ENCODE peak calls at places on chromosomes 7 and 10, in five cellular contexts. C is left ventricle myocardium inferior, B is WERI-Rb-1, K is colonic mucosa, Z is nephron progenitor cell. R is an unnamed sample.

GRCh38 chr10:36096571-36096970 is 454.5 kb upstream of the FZD8 start:
- DNase-seq in C (no peak), B (no peak), Z (no peak), K (no peak), R (no peak)

GRCh38 chr10:132554053-132554990 is 16.7 kb downstream of the INPP5A start:
- DNase-seq in C (no peak), Z (no peak), B (no peak), K (no peak), R (peak)

GRCh38 chr7:101363734-101364374 is 1.2 kb downstream of the COL26A1 start:
- DNase-seq in K (peak), C (peak), Z (peak), B (peak), R (peak)

GRCh38 chr10:91596821-91597396 is 36.0 kb downstream of the PPP1R3C start:
- DNase-seq in Z (no peak), C (no peak), K (no peak), B (no peak), R (no peak)

GRCh38 chr7:38932509-38933168 is 23.6 kb upstream of the VPS41 start:
- DNase-seq in Z (peak), K (peak), C (peak), B (peak), R (peak)

GRCh38 chr10:74922921-74923320 is 96.5 kb downstream of the KAT6B start:
- DNase-seq in B (no peak), Z (no peak), K (no peak), C (no peak), R (no peak)

GRCh38 chr10:37434091-37434490 is 308.7 kb downstream of the ANKRD30A start:
- DNase-seq in K (no peak), B (no peak), Z (no peak), C (no peak), R (no peak)

GRCh38 chr7:55063633-55064032 is 44.8 kb downstream of the EGFR start:
- DNase-seq in B (no peak), Z (no peak), K (no peak), C (no peak), R (no peak)

GRCh38 chr10:5609952-5610616 is 56.3 kb downstream of the ASB13 start:
- DNase-seq in C (no peak), B (no peak), Z (no peak), K (peak), R (no peak)

GRCh38 chr10:52526251-52526823 is 212.3 kb downstream of the DKK1 start:
- DNase-seq in K (no peak), C (no peak), Z (no peak), B (no peak), R (no peak)

GRCh38 chr10:35979116-35979515 is 337.0 kb upstream of the FZD8 start:
- DNase-seq in C (no peak), Z (no peak), K (no peak), B (no peak), R (no peak)

GRCh38 chr10:29895436-29895835 is 163.9 kb downstream of the JCAD start:
- DNase-seq in C (peak), B (peak), K (peak), Z (no peak), R (no peak)

GRCh38 chr7:141640239-141640840 is 61.6 kb downstream of the DENND11 start:
- DNase-seq in C (no peak), Z (no peak), K (no peak), B (no peak), R (no peak)

GRCh38 chr10:49433069-49433468 is 37.2 kb upstream of the DRGX start:
- DNase-seq in K (no peak), C (no peak), Z (no peak), B (no peak), R (no peak)

GRCh38 chr7:82443801-82444219 is 233 bp upstream of the CACNA2D1 start:
- DNase-seq in K (peak), Z (peak), B (peak), C (peak), R (peak)

DNA sequence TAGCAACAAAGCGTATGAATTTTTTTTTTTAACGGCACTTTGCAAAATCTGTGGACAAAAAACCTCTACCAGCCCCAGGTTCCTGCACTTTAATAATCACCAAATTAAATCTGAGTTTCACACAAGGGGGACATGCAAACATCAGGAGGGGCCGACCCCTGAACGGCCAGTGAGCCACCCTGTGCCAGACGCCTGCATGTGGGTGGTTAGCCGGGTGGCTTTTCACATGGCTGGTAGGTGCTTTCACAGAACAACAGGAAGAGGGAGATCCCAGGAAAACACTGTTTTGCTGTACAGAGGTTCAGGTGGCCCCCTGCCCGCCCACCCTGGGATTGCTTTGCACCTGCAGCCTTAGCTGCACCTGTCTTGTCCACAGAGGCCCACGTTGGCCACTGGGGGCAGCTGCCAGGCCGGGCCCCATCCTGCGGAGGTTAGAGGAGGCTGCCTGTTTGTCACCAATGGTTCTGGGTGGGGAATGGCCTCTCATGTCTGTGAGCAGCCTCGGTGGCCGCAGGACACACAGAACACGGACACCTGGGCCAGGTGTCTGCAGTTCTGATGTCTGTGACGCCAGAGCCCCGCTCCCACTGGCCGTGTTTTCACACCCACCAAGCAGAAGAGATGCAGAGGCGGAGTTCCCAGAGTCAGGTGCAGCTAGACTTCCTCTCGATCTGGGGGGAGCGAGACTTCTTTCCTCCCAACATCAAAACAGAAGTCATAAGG is 107.7 kb downstream of the FAM53B start:
- DNase-seq in C (no peak), B (no peak), K (no peak), Z (no peak), R (no peak)
- TF ChIP-seq CTCF in C (no peak), B (peak), K (no peak), Z (no peak), R (no peak)

DNA sequence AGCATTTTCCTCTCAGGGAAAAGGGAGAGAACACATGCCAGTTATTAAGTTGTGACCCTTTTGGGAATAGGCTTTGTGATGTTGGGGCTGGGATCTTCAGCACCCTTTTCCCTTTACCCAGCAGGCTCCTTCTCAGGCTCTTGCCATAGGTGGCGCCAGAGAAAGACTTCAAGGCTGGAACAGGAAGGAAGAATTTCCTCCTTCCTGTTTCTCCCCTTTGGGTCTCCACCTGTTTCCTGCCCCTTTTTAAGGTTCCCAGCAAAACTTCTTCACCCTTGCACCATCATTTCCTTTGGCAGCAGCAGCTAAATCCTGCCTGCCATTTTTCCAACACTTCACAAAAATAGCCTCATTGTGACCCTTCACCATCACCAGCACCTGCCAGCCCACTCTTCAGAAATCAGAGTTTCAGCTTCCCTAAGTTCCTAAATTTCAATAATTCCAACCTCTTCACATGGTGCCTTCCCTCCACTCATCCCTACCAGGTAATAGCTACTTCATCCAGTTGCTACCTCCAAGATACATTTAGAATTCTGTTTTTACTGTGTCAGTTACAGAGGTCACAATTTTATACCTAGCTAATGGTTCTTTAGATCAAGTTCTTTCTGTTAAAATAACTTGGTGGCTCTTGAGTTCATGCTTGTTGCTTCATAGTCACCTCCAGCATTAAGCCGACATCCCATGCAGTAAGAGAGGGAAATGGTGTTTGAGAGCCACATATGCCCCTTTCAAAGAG is 22.4 kb upstream of the FOXK1 start:
- DNase-seq in C (no peak), B (peak), Z (no peak), K (no peak), R (no peak)
- TF ChIP-seq CTCF in C (no peak), B (peak), Z (no peak), K (no peak), R (no peak)

GRCh38 chr7:8215648-8216047 is 46.3 kb downstream of the ICA1 start:
- DNase-seq in Z (no peak), K (no peak), B (no peak), C (no peak), R (no peak)

GRCh38 chr7:8220376-8221106 is 41.4 kb downstream of the ICA1 start:
- DNase-seq in K (no peak), C (no peak), B (no peak), Z (no peak), R (no peak)

GRCh38 chr7:8216291-8216690 is 45.7 kb downstream of the ICA1 start:
- DNase-seq in K (no peak), Z (no peak), B (no peak), C (no peak), R (no peak)

GRCh38 chr7:8214162-8214897 is 47.6 kb downstream of the ICA1 start:
- DNase-seq in Z (no peak), C (no peak), K (no peak), B (no peak), R (no peak)

DNA sequence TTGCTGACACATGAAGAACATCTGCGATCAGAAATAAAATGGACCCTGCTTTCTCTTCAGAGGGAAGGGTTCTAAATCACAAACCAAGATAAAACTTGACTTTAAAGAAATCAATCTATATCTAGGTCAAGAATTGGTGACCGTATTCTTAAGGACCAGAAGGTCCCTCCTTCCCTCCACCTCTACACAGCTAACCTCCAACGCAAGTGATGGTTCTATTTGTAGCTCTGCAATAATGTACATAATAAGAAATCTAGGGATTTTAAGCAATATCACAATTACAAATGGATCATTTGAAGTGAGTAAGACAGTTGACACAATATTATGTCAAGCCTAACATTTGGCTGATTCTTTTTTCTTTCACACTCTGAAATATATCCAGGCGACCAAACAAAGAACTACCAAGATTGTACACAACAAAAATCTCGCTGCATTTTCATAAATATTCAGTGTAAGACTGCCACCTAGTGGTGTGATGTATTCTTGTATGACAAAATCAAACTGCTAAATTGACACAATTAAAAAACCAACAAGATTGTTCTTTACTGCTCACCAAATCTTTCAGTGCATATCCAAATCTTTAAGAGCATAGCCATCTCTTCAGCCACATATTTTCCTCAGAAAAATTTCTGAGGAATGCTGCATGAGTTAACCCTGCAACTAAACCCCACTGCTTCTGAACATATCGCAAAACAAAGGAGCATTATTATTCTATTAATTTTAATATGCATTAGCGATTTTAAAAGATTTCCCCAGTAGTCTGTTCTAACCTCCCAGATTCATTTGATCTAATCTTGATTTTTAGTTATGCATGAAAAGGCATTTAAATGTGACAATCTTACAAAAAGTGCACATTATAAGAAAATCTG is 44.5 kb downstream of the ICA1 start:
- DNase-seq in Z (peak), B (no peak), C (no peak), K (peak), R (peak)
- TF ChIP-seq CTCF in Z (peak), B (peak), C (peak), K (peak), R (peak)

GRCh38 chr10:80471715-80472233 is 17.7 kb downstream of the TSPAN14 start:
- DNase-seq in Z (no peak), B (no peak), C (no peak), K (no peak), R (no peak)

GRCh38 chr10:80472234-80473095 is 18.4 kb downstream of the TSPAN14 start:
- DNase-seq in K (no peak), B (no peak), Z (no peak), C (no peak), R (peak)

GRCh38 chr10:80471009-80471408 is 16.9 kb downstream of the TSPAN14 start:
- DNase-seq in K (no peak), B (no peak), Z (no peak), C (no peak), R (no peak)

GRCh38 chr10:80468806-80469421 is 14.8 kb downstream of the TSPAN14 start:
- DNase-seq in Z (no peak), B (peak), K (peak), C (no peak), R (no peak)

GRCh38 chr10:80470266-80470665 is 16.2 kb downstream of the TSPAN14 start:
- DNase-seq in C (no peak), K (no peak), Z (no peak), B (no peak), R (no peak)
- TF ChIP-seq CTCF in C (no peak), K (no peak), Z (no peak), B (no peak), R (no peak)

GRCh38 chr7:11343136-11343535 is 369.5 kb downstream of the PHF14 start:
- DNase-seq in K (no peak), C (no peak), Z (no peak), B (no peak), R (no peak)

GRCh38 chr7:11343818-11344413 is 370.2 kb downstream of the PHF14 start:
- DNase-seq in Z (peak), B (no peak), K (no peak), C (no peak), R (no peak)

GRCh38 chr7:11345621-11346020 is 371.9 kb downstream of the PHF14 start:
- DNase-seq in K (no peak), C (no peak), Z (no peak), B (no peak), R (no peak)

GRCh38 chr7:11346312-11346711 is 372.6 kb downstream of the PHF14 start:
- DNase-seq in C (no peak), B (no peak), Z (no peak), K (no peak), R (no peak)

DNA sequence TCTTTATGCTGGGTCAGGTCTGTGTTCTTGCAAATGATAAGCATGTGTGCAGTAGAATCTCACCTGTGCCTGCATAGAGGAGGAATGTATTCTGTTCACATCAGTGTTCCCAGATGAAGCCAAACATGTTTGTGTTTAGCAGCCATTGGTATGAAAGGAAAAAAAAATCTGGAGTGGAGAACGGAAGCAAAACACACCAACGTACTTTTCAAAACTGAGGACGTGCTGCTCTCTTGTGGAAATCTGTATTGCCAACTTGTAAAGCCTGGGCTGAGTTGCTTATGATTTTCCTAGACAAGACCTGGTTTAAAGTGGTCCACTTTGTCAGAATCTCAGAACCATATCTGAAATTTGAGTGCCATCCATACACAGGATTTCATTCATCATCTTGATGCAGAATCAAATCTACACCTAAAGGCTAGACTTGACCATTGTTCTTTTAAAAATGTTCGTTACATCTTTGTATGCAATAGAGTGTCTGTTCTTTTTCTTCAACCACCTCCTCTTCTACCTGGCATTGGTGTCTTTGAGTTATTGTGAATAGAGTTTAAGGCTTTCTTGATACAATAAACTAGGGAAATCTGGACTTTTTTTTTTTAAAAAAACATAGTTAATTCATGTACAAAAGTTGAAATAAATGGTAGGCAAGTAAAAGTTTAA is 367.7 kb downstream of the PHF14 start:
- DNase-seq in B (peak), C (no peak), Z (no peak), K (no peak), R (no peak)
- TF ChIP-seq CTCF in B (peak), C (peak), Z (no peak), K (no peak), R (peak)

R was measured in GM13976.